ENCODE peak calls at places on chromosome 1, in nine cellular contexts. M is PC-3, V is DND-41, X is H9, B is K562, C is hepatocyte, E is mesenchymal stem cell, W is heart left ventricle, L is kidney. N is an unnamed sample.

GRCh38 chr1:230315099-230315498 is 111.0 kb downstream of the PGBD5 start:
- DNase-seq in X (no peak), W (no peak), C (no peak), L (no peak), E (no peak), V (no peak), M (no peak), B (no peak), N (no peak)

GRCh38 chr1:216553766-216554165 is 130.5 kb upstream of the USH2A start:
- DNase-seq in X (no peak), L (no peak), V (no peak), C (no peak), E (no peak), B (no peak), M (no peak), W (no peak), N (no peak)

GRCh38 chr1:153540394-153541361 is at the start of gene S100A5:
- DNase-seq in B (no peak), W (no peak), X (no peak), E (no peak), C (no peak), L (no peak), V (peak), M (peak), N (peak)

GRCh38 chr1:23019094-23019850 is at the start of gene KDM1A:
- DNase-seq in B (peak), L (peak), M (peak), E (peak), V (peak), C (peak), X (peak), W (peak), N (peak)

GRCh38 chr1:226882631-226883409 is 12.4 kb downstream of the PSEN2 start:
- DNase-seq in L (no peak), V (peak), W (no peak), X (no peak), B (no peak), M (peak), C (peak), E (peak), N (peak)

GRCh38 chr1:204380293-204380831 is 20.6 kb upstream of the PLEKHA6 start:
- DNase-seq in B (no peak), C (no peak), L (no peak), W (no peak), V (no peak), X (no peak), M (peak), E (no peak), N (no peak)

GRCh38 chr1:89201489-89201794 is 2.7 kb upstream of the GBP4 start:
- DNase-seq in W (no peak), C (no peak), V (no peak), L (no peak), B (no peak), X (no peak), M (no peak), E (no peak), N (no peak)

GRCh38 chr1:23276531-23276930 is 59.2 kb upstream of the HTR1D start:
- DNase-seq in V (no peak), X (no peak), M (no peak), B (no peak), E (no peak), C (no peak), W (no peak), L (no peak), N (no peak)

GRCh38 chr1:36400825-36401601 is 3.3 kb upstream of the LSM10 start:
- DNase-seq in W (peak), X (peak), B (peak), E (peak), V (no peak), L (peak), M (no peak), C (peak), N (no peak)

GRCh38 chr1:110591956-110592355 is 14.2 kb downstream of the KCNA2 start:
- DNase-seq in L (no peak), M (no peak), W (no peak), V (no peak), B (no peak), X (no peak), E (no peak), C (no peak), N (no peak)

GRCh38 chr1:70449049-70449448 is 38.0 kb downstream of the CTH start:
- DNase-seq in V (no peak), W (no peak), B (no peak), E (no peak), C (no peak), X (no peak), M (no peak), L (no peak), N (no peak)

GRCh38 chr1:13702425-13703127 is 2.6 kb downstream of the PRDM2 start:
- DNase-seq in C (no peak), X (no peak), W (no peak), B (no peak), V (no peak), M (no peak), E (no peak), L (no peak), N (no peak)

GRCh38 chr1:180173952-180174351 is 19.3 kb downstream of the QSOX1 start:
- DNase-seq in L (peak), M (peak), V (no peak), B (no peak), E (no peak), W (peak), C (no peak), X (no peak), N (peak)

GRCh38 chr1:153626929-153627796 is at the start of gene S100A13:
- DNase-seq in L (peak), X (peak), C (peak), E (peak), M (peak), W (peak), V (no peak), B (peak), N (peak)

GRCh38 chr1:72649211-72649888 is 367.0 kb upstream of the NEGR1 start:
- DNase-seq in M (no peak), C (no peak), W (no peak), B (no peak), X (no peak), V (no peak), E (no peak), L (peak), N (no peak)

GRCh38 chr1:162019006-162019405 is 4.7 kb downstream of the OLFML2B start:
- DNase-seq in L (no peak), C (no peak), M (peak), E (no peak), B (no peak), X (no peak), V (no peak), W (no peak), N (peak)

GRCh38 chr1:67019600-67020136 is 34.3 kb downstream of the SLC35D1 start:
- DNase-seq in M (no peak), L (no peak), W (no peak), C (no peak), E (peak), X (peak), B (no peak), V (no peak), N (peak)

GRCh38 chr1:154794608-154795007 is 75.5 kb downstream of the KCNN3 start:
- DNase-seq in E (no peak), L (no peak), V (no peak), B (no peak), C (no peak), M (no peak), W (no peak), X (no peak), N (no peak)

GRCh38 chr1:19646366-19646765 is 2.3 kb downstream of the NBL1 start:
- DNase-seq in E (no peak), L (peak), W (no peak), B (no peak), C (no peak), M (peak), X (no peak), V (no peak), N (no peak)

GRCh38 chr1:201108614-201109013 is 3.6 kb downstream of the CACNA1S start:
- DNase-seq in M (no peak), L (no peak), W (no peak), E (no peak), V (no peak), C (no peak), B (no peak), X (no peak), N (no peak)

GRCh38 chr1:203426870-203427269 is 48.7 kb upstream of the PRELP start:
- DNase-seq in M (no peak), B (no peak), X (no peak), V (no peak), C (peak), W (no peak), L (no peak), E (no peak), N (no peak)

GRCh38 chr1:199867601-199868000 is 159.9 kb upstream of the NR5A2 start:
- DNase-seq in V (no peak), X (no peak), E (peak), C (no peak), L (no peak), W (no peak), B (no peak), M (no peak), N (no peak)

GRCh38 chr1:22710688-22711024 is at the start of gene EPHB2:
- DNase-seq in B (peak), L (no peak), M (peak), X (no peak), V (no peak), E (peak), C (peak), W (no peak), N (no peak)

GRCh38 chr1:210573141-210573540 is 244.4 kb downstream of the HHAT start:
- DNase-seq in V (no peak), C (no peak), X (no peak), L (no peak), W (no peak), E (no peak), B (no peak), M (no peak), N (no peak)

GRCh38 chr1:163528710-163529348 is 207.1 kb downstream of the NUF2 start:
- DNase-seq in C (peak), M (peak), B (peak), W (no peak), V (peak), X (no peak), L (no peak), E (peak), N (peak)

GRCh38 chr1:29416825-29417557 is 180.7 kb downstream of the PTPRU start:
- DNase-seq in X (no peak), B (no peak), V (no peak), W (no peak), M (no peak), C (no peak), E (no peak), L (no peak), N (peak)

GRCh38 chr1:8706995-8707396 is 110.4 kb downstream of the RERE start:
- DNase-seq in W (no peak), X (no peak), L (no peak), E (peak), V (no peak), C (peak), B (no peak), M (no peak), N (peak)

GRCh38 chr1:9201421-9202239 is 32.9 kb upstream of the H6PD start:
- DNase-seq in B (no peak), X (peak), V (peak), M (peak), W (no peak), E (peak), C (peak), L (no peak), N (peak)

GRCh38 chr1:222251813-222252212 is 296.1 kb downstream of the HHIPL2 start:
- DNase-seq in C (no peak), V (no peak), M (no peak), E (no peak), B (no peak), X (no peak), L (no peak), W (no peak), N (no peak)

GRCh38 chr1:43546388-43547100 is 15.9 kb downstream of the PTPRF start:
- DNase-seq in C (no peak), M (no peak), B (no peak), E (no peak), V (no peak), W (no peak), X (no peak), L (no peak), N (no peak)

GRCh38 chr1:164841723-164842465 is 282.9 kb downstream of the PBX1 start:
- DNase-seq in L (no peak), V (no peak), B (no peak), E (no peak), C (no peak), W (no peak), X (no peak), M (no peak), N (no peak)

GRCh38 chr1:43857163-43857562 is 76.4 kb upstream of the ARTN start:
- DNase-seq in B (no peak), M (no peak), E (no peak), L (no peak), V (no peak), X (no peak), C (no peak), W (no peak), N (no peak)

GRCh38 chr1:168686666-168687065 is 42.3 kb downstream of the DPT start:
- DNase-seq in L (no peak), X (no peak), E (no peak), V (no peak), B (no peak), C (peak), W (no peak), M (no peak), N (no peak)
- H3K27ac ChIP-seq in L (no peak), X (no peak), E (peak), V (no peak), B (no peak), C (peak), W (no peak), M (no peak), N (no peak)

GRCh38 chr1:1259948-1260614 is 13.6 kb upstream of the C1QTNF12 start:
- DNase-seq in B (no peak), M (no peak), L (peak), W (no peak), E (no peak), V (no peak), X (no peak), C (no peak), N (no peak)
- H3K27ac ChIP-seq in B (no peak), M (no peak), L (no peak), W (no peak), E (no peak), V (no peak), X (no peak), C (no peak), N (no peak)

GRCh38 chr1:225870883-225871282 is 11.3 kb downstream of the TMEM63A start:
- DNase-seq in B (no peak), X (no peak), V (no peak), E (no peak), M (no peak), C (no peak), W (no peak), L (peak), N (no peak)
- H3K27ac ChIP-seq in B (no peak), X (no peak), V (no peak), E (no peak), M (peak), C (no peak), W (no peak), L (no peak), N (no peak)

GRCh38 chr1:3381901-3382300 is 72.6 kb upstream of the ARHGEF16 start:
- DNase-seq in B (no peak), E (no peak), C (no peak), X (no peak), M (no peak), V (no peak), L (no peak), W (no peak), N (no peak)

GRCh38 chr1:3387401-3387800 is 67.1 kb upstream of the ARHGEF16 start:
- DNase-seq in C (no peak), M (no peak), X (no peak), L (no peak), E (no peak), V (no peak), W (no peak), B (no peak), N (no peak)

GRCh38 chr1:3383679-3384078 is 70.8 kb upstream of the ARHGEF16 start:
- DNase-seq in E (no peak), M (no peak), X (no peak), V (no peak), C (no peak), W (no peak), L (no peak), B (no peak), N (no peak)

GRCh38 chr1:3386603-3387002 is 67.9 kb upstream of the ARHGEF16 start:
- DNase-seq in C (no peak), X (no peak), B (no peak), E (no peak), L (no peak), V (no peak), M (no peak), W (no peak), N (no peak)

GRCh38 chr1:3384407-3384806 is 70.1 kb upstream of the ARHGEF16 start:
- DNase-seq in V (no peak), L (no peak), E (no peak), C (no peak), B (no peak), X (no peak), M (no peak), W (no peak), N (no peak)
- H3K27ac ChIP-seq in V (no peak), L (no peak), E (no peak), C (no peak), B (no peak), X (no peak), M (no peak), W (no peak), N (no peak)

DNA sequence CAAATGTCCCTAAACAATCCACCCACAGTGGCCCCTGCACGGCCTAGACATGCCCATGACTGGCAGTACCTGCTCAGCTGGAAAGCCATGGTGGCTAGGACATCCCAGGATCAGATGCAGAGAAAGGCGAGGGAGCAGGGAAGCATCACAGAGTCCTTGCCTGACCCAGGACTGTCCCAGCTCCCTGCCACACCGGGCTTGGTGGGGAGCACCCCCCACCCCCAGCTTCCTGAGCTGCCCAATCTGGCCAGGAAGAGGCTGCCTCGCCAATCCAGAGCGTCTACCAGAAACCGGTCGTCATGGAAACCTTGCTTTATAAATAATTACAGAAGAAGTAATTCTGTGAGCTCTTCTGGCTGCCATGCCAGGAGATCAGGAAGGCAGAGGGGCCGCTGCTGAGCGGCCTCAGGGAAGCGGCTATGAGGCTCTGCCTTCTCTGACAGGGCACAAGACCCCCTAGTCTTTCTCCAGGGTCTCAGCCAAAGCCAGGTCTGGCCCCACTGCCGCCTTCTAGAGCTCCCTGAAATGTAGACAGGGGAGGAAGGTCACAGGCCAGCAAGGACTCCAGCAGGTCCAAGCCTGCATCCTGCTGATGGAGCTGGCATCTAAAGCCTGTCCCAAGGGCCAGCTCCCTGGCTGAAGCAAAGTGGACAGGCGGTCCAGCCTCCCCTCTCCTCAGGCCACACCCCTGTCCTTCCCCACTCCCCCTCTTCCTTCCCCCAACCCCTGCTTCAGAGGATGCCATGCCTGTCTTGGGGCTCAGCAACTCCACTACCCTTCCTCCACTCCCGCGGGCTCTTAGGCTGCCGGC is 34.6 kb downstream of the ACOT7 start:
- DNase-seq in M (no peak), X (no peak), W (no peak), B (no peak), E (peak), V (peak), C (peak), L (peak), N (peak)
- H3K27ac ChIP-seq in M (no peak), X (no peak), W (peak), B (peak), E (peak), V (peak), C (peak), L (peak), N (peak)

GRCh38 chr1:45304311-45305081 is 22.2 kb upstream of the HPDL start:
- DNase-seq in E (no peak), C (peak), M (peak), W (no peak), V (peak), B (peak), X (no peak), L (peak), N (no peak)
- H3K27ac ChIP-seq in E (peak), C (peak), M (peak), W (peak), V (peak), B (peak), X (no peak), L (peak), N (peak)